ENCODE peak calls at places on chromosomes 11 and 22, in eight cellular contexts. S, M, C, I, Z, Y, K and W are unnamed samples.

GRCh38 chr11:697028-697491 is 1.4 kb downstream of the TMEM80 start:
- DNase-seq in S (no peak), M (no peak), C (no peak), I (no peak), Z (no peak), Y (no peak), K (peak), W (no peak)

GRCh38 chr11:112790286-112790685 is 170.9 kb upstream of the NCAM1 start:
- DNase-seq in S (no peak), M (no peak), C (no peak), I (no peak), Z (peak), Y (no peak), K (no peak), W (no peak)

GRCh38 chr11:78752528-78752927 is 177.9 kb upstream of the NARS2 start:
- DNase-seq in S (no peak), M (no peak), C (no peak), I (no peak), Z (no peak), Y (no peak), K (no peak), W (no peak)

GRCh38 chr11:14554959-14555358 is 34.8 kb upstream of the PSMA1 start:
- DNase-seq in S (no peak), M (no peak), C (no peak), I (no peak), Z (no peak), Y (no peak), K (no peak), W (no peak)

GRCh38 chr22:50258361-50259292 is 2.9 kb downstream of the MAPK12 start:
- DNase-seq in S (no peak), M (no peak), C (no peak), I (no peak), Z (no peak), Y (no peak), K (no peak), W (no peak)

GRCh38 chr22:49960967-49961600 is 512 bp downstream of the PIM3 start:
- DNase-seq in S (no peak), M (peak), C (peak), I (no peak), Z (peak), Y (no peak), K (peak), W (peak)

GRCh38 chr11:106961518-106961917 is 56.8 kb downstream of the GUCY1A2 start:
- DNase-seq in S (no peak), M (no peak), C (peak), I (peak), Z (no peak), Y (no peak), K (no peak), W (no peak)

GRCh38 chr11:64660706-64661105 is 62.3 kb downstream of the NRXN2 start:
- DNase-seq in S (no peak), M (no peak), C (no peak), I (no peak), Z (no peak), Y (no peak), K (peak), W (no peak)

GRCh38 chr11:113192121-113192925 is 122.1 kb upstream of the TTC12 start:
- DNase-seq in S (no peak), M (peak), C (peak), I (no peak), Z (peak), Y (no peak), K (no peak), W (no peak)

GRCh38 chr11:60992842-60993409 is 21.4 kb downstream of the CD6 start:
- DNase-seq in S (no peak), M (no peak), C (no peak), I (no peak), Z (peak), Y (no peak), K (no peak), W (peak)

GRCh38 chr11:125180413-125181305 is 16.1 kb downstream of the PKNOX2 start:
- DNase-seq in S (no peak), M (no peak), C (peak), I (no peak), Z (no peak), Y (no peak), K (no peak), W (no peak)

GRCh38 chr11:65776710-65777141 is 4.0 kb downstream of the AP5B1 start:
- DNase-seq in S (peak), M (no peak), C (no peak), I (no peak), Z (no peak), Y (no peak), K (no peak), W (no peak)

GRCh38 chr11:116509566-116509965 is 263.2 kb downstream of the BUD13 start:
- DNase-seq in S (no peak), M (no peak), C (no peak), I (no peak), Z (no peak), Y (no peak), K (no peak), W (peak)

GRCh38 chr11:42066113-42066512 is 606.7 kb upstream of the LRRC4C start:
- DNase-seq in S (no peak), M (peak), C (peak), I (no peak), Z (no peak), Y (no peak), K (no peak), W (peak)

GRCh38 chr11:16946477-16947282 is 67.5 kb downstream of the PLEKHA7 start:
- DNase-seq in S (no peak), M (no peak), C (no peak), I (no peak), Z (peak), Y (no peak), K (no peak), W (no peak)

GRCh38 chr22:35496768-35497312 is 43.8 kb upstream of the RASD2 start:
- DNase-seq in S (no peak), M (no peak), C (no peak), I (no peak), Z (no peak), Y (no peak), K (no peak), W (no peak)

GRCh38 chr11:65357856-65358356 is 3.4 kb downstream of the TIGD3 start:
- DNase-seq in S (no peak), M (no peak), C (no peak), I (no peak), Z (no peak), Y (no peak), K (no peak), W (no peak)

GRCh38 chr11:12286606-12287005 is 90.8 kb upstream of the PARVA start:
- DNase-seq in S (no peak), M (peak), C (no peak), I (no peak), Z (no peak), Y (no peak), K (no peak), W (no peak)

GRCh38 chr11:88480217-88480616 is 142.7 kb upstream of the CTSC start:
- DNase-seq in S (no peak), M (no peak), C (peak), I (peak), Z (no peak), Y (no peak), K (no peak), W (no peak)

GRCh38 chr11:59145534-59145933 is 2.9 kb downstream of the FAM111A start:
- DNase-seq in S (no peak), M (no peak), C (peak), I (no peak), Z (no peak), Y (no peak), K (no peak), W (no peak)

GRCh38 chr11:124762077-124762623 is at the start of gene ESAM:
- DNase-seq in S (no peak), M (peak), C (no peak), I (no peak), Z (peak), Y (peak), K (peak), W (peak)

GRCh38 chr11:65898656-65899355 is 1.4 kb downstream of the FOSL1 start:
- DNase-seq in S (no peak), M (no peak), C (no peak), I (no peak), Z (no peak), Y (no peak), K (peak), W (no peak)

GRCh38 chr22:27424319-27424718 is 377.2 kb downstream of the MN1 start:
- DNase-seq in S (no peak), M (no peak), C (peak), I (no peak), Z (no peak), Y (no peak), K (no peak), W (no peak)

GRCh38 chr11:93031386-93031785 is 61.9 kb downstream of the MTNR1B start:
- DNase-seq in S (no peak), M (peak), C (peak), I (no peak), Z (no peak), Y (no peak), K (no peak), W (peak)

GRCh38 chr11:118715837-118716260 is 36.4 kb upstream of the TREH start:
- DNase-seq in S (no peak), M (peak), C (no peak), I (no peak), Z (peak), Y (no peak), K (no peak), W (peak)

GRCh38 chr11:8567597-8568198 is 26.3 kb downstream of the STK33 start:
- DNase-seq in S (no peak), M (no peak), C (peak), I (no peak), Z (no peak), Y (no peak), K (no peak), W (no peak)

GRCh38 chr22:26556904-26557303 is 33.0 kb downstream of the TPST2 start:
- DNase-seq in S (no peak), M (no peak), C (no peak), I (no peak), Z (no peak), Y (no peak), K (no peak), W (no peak)